ENCODE peak calls at places on chromosomes 4 and X, in nine cellular contexts. J, E, D, O, B, Y, N, T and V are unnamed samples.

GRCh38 chrX:120274958-120275357 is 24.3 kb downstream of the ZBTB33 start:
- DNase-seq in J (no peak), E (no peak), D (no peak), O (no peak), B (no peak), Y (no peak), N (no peak), T (no peak), V (no peak)

GRCh38 chr4:10164877-10165283 is 48.3 kb upstream of the WDR1 start:
- DNase-seq in J (peak; percentile 52), E (no peak), D (peak; percentile 24), O (peak; percentile 64), B (no peak), Y (no peak), N (peak; percentile 6), T (peak; percentile 24), V (no peak)

GRCh38 chr4:164856396-164856795 is 20.6 kb upstream of the APELA start:
- DNase-seq in J (no peak), E (no peak), D (no peak), O (no peak), B (no peak), Y (no peak), N (peak; percentile 10), T (no peak), V (no peak)

GRCh38 chr4:42519803-42520417 is 122.6 kb downstream of the SHISA3 start:
- DNase-seq in J (peak; percentile 53), E (no peak), D (peak; percentile 47), O (peak; percentile 66), B (no peak), Y (peak; percentile 42), N (peak; percentile 21), T (peak; percentile 21), V (peak; percentile 5)

GRCh38 chr4:183580849-183581248 is 76.0 kb downstream of the ING2 start:
- DNase-seq in J (no peak), E (no peak), D (no peak), O (no peak), B (no peak), Y (no peak), N (no peak), T (no peak), V (no peak)

GRCh38 chr4:169397762-169398161 is 127.0 kb upstream of the SH3RF1 start:
- DNase-seq in J (peak; percentile 80), E (no peak), D (peak; percentile 51), O (no peak), B (no peak), Y (no peak), N (peak; percentile 64), T (no peak), V (no peak)

GRCh38 chrX:120668357-120668756 is 38.5 kb upstream of the C1GALT1C1 start:
- DNase-seq in J (peak; percentile 34), E (no peak), D (no peak), O (no peak), B (no peak), Y (no peak), N (no peak), T (no peak), V (no peak)

GRCh38 chrX:42247241-42247640 is 323.9 kb upstream of the CASK start:
- DNase-seq in J (no peak), E (no peak), D (peak; percentile 3), O (no peak), B (no peak), Y (no peak), N (peak; percentile 15), T (no peak), V (no peak)

DNA sequence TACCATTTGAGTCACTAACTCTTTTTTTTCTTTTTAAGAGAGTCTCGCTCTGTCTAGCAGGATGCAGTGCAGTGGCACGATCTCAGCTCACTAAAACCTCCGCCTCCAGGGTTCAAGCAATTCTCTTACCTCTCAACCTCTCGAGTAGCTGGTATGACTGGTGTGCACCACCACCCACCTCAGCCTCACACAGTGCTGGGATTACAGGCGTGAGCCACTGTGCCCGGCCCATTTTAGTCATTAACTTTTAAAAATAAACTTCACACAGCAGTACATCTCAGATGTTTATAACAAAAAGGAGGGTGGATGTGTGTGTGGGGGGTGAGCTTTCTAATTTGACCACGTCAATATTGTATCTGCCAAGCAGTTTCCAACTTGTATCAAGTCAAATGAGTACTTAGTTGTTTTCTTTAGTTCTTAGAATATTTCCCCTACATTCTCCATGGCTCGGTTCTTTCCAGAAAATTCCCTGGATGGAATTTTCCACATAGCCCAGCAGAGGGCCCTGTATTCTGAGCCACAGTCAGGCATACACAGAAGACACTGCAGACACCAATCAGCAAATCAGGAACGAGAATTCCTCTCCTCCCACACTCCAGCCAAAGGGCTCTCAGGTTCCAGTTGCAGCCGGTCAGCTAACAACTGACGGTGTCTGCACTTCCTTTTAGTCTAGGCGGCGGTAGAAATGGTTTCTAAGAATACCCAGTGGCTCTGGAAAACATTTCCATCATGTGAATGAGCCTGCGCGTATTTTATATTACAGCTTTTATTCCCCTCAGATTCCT is 20.1 kb upstream of the ARAF start:
- DNase-seq in J (peak; percentile 91), E (no peak), D (peak; percentile 90), O (peak; percentile 89), B (peak; percentile 71), Y (peak; percentile 43), N (peak; percentile 90), T (peak; percentile 86), V (peak; percentile 73)
- TF ChIP-seq CTCF in J (peak; percentile 57), E (peak; percentile 17), D (peak; percentile 72), O (peak; percentile 60), B (peak; percentile 65), Y (peak; percentile 61), N (peak; percentile 53), T (peak; percentile 48), V (peak; percentile 56)

DNA sequence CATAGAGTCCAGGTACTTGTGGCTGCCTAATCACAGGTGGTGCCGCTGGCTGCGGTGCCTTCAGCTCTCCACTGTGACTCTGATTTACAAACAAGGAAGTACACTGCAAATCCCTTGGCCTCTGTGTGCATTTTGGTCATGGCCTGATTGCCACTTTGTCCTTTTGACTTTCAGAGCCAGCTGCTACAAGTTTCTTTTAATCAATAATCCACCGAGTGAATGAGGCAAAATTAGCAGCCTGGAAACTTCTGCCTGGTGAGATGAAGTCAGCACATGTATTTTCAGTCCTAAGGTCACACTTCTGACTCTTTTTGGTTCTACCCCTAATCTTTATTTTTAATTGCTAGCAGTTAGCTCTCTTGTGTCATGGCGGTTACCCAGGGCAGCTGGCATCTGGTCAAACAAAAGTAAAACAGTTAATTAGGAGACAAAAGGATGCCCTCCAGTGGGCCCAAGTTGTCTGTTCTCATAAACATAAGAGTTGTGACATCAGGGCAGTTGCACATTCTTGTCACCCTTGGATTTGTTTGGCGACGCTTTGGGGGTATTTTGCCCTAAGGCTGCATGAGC is 62.3 kb upstream of the LNX1 start:
- DNase-seq in J (peak; percentile 35), E (peak; percentile 63), D (peak; percentile 2), O (no peak), B (no peak), Y (peak; percentile 18), N (no peak), T (no peak), V (no peak)
- TF ChIP-seq CTCF in J (no peak), E (peak; percentile 15), D (peak; percentile 31), O (no peak), B (no peak), Y (no peak), N (no peak), T (no peak), V (no peak)

DNA sequence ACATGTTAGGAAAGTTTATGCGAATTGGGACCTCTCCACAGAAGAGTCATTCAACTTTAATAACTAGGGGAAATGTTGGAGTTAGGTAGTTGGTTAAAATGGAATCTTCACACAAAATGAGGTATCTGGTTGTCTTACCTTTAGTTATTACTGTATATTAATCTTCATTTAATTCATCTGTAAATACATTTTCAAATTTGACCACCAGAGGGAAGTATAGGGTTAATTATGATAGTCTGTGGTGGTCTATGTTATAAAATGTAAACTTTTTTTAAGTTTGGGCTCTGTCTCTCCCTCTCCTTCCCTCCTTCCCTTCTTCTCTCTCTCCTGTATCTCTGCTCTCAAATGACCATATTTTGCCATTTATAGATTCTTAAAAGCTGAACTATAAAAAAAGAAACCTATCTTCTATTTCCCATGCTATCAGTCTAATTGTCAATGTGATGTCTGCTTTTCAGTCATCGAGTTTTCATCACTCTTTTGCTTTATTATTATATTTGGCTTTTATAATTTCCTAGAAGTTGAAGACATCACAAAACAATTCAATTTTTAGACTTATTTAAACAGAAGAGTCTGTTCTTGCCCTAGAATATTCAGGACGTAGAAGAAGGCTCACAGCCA is 49.8 kb downstream of the TMEM144 start:
- DNase-seq in J (peak; percentile 56), E (no peak), D (no peak), O (peak; percentile 28), B (no peak), Y (no peak), N (peak; percentile 12), T (no peak), V (no peak)
- TF ChIP-seq CTCF in J (peak; percentile 37), E (peak; percentile 30), D (no peak), O (peak; percentile 36), B (peak; percentile 17), Y (peak; percentile 60), N (no peak), T (peak; percentile 33), V (peak; percentile 24)

GRCh38 chr4:141107927-141108326 is 25.3 kb downstream of the RNF150 start:
- DNase-seq in J (no peak), E (no peak), D (no peak), O (peak; percentile 30), B (no peak), Y (no peak), N (no peak), T (no peak), V (no peak)

DNA sequence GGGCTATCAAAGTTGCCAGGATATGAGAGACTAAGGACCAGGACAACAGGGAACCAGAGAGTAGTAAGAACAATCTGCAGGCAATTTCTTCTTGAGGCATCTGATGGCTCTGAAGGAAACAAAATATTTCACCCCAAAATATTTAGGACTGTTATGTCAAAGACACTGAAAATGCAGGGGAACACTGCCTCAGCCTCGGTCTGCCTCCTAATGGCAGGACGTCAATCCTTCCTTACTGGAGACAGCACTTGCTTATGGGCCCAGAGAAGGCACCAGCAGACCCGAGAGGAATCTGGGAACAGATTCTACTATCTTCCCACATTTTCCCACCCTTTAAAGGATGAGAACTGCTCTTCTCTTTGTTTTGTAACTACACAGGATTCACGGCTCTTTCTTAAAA is 23.3 kb downstream of the RNF150 start:
- DNase-seq in J (no peak), E (no peak), D (no peak), O (no peak), B (no peak), Y (no peak), N (no peak), T (no peak), V (no peak)
- TF ChIP-seq CTCF in J (no peak), E (no peak), D (peak; percentile 15), O (no peak), B (no peak), Y (no peak), N (no peak), T (no peak), V (no peak)

DNA sequence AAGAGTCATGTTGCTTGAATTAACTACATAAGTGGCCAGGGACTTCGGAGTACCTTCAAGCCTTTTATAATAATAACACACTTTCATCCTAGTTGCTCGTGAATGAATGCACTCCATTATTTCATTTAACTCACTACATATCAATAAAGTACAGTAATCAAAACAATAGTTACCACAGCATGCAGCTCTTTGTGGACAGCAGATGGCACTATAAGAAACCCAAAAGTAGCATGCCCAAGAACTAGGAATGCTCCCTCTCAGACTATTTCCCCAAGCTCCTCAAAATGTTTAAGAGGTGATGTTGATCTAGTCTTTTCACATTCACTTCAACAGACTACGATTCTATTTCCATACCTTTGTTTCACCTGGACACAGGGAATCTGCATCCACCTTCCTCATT is 500.8 kb upstream of the DIAPH2 start:
- DNase-seq in J (peak; percentile 16), E (no peak), D (no peak), O (no peak), B (no peak), Y (no peak), N (no peak), T (no peak), V (no peak)
- TF ChIP-seq CTCF in J (peak; percentile 49), E (peak; percentile 35), D (peak; percentile 55), O (peak; percentile 25), B (peak; percentile 16), Y (peak; percentile 37), N (peak; percentile 22), T (no peak), V (peak; percentile 43)